ENCODE peak calls at places on chromosomes 6 and 20, in seven cellular contexts. H, G, B, L, P, T and I are unnamed samples.

GRCh38 chr20:38007526-38007925 is 25.7 kb downstream of the TTI1 start:
- DNase-seq in H (no peak), G (no peak), B (no peak), L (no peak), P (no peak), T (no peak), I (peak)

GRCh38 chr6:46011241-46012085 is 4.2 kb downstream of the CLIC5 start:
- DNase-seq in H (peak), G (no peak), B (no peak), L (peak), P (no peak), T (no peak), I (no peak)

GRCh38 chr6:167094820-167095637 is 27.9 kb upstream of the CCR6 start:
- DNase-seq in H (no peak), G (no peak), B (no peak), L (no peak), P (no peak), T (no peak), I (no peak)

GRCh38 chr6:75084872-75085381 is 120.9 kb downstream of the COL12A1 start:
- DNase-seq in H (no peak), G (peak), B (peak), L (no peak), P (peak), T (no peak), I (peak)

GRCh38 chr6:1481326-1481725 is 92.0 kb downstream of the FOXF2 start:
- DNase-seq in H (no peak), G (no peak), B (no peak), L (no peak), P (no peak), T (peak), I (no peak)

GRCh38 chr6:56860466-56860865 is 94.4 kb upstream of the BEND6 start:
- DNase-seq in H (no peak), G (no peak), B (peak), L (no peak), P (no peak), T (no peak), I (no peak)

GRCh38 chr6:157106487-157106886 is 216.8 kb downstream of the TMEM242 start:
- DNase-seq in H (no peak), G (no peak), B (no peak), L (no peak), P (no peak), T (peak), I (no peak)

GRCh38 chr6:54892831-54893230 is 46.3 kb downstream of the FAM83B start:
- DNase-seq in H (no peak), G (no peak), B (no peak), L (no peak), P (no peak), T (peak), I (no peak)

GRCh38 chr6:163775313-163775712 is 360.8 kb downstream of the QKI start:
- DNase-seq in H (no peak), G (no peak), B (no peak), L (no peak), P (no peak), T (no peak), I (no peak)

GRCh38 chr20:42018979-42019378 is 400.8 kb upstream of the CHD6 start:
- DNase-seq in H (no peak), G (no peak), B (no peak), L (no peak), P (no peak), T (no peak), I (no peak)

GRCh38 chr6:12791371-12791770 is 74.8 kb downstream of the PHACTR1 start:
- DNase-seq in H (no peak), G (no peak), B (no peak), L (no peak), P (no peak), T (no peak), I (no peak)

GRCh38 chr6:170021579-170021978 is 269.3 kb downstream of the DLL1 start:
- DNase-seq in H (no peak), G (no peak), B (no peak), L (no peak), P (no peak), T (no peak), I (no peak)

GRCh38 chr20:33444797-33445560 is 1.4 kb upstream of the SNTA1 start:
- DNase-seq in H (peak), G (peak), B (peak), L (peak), P (no peak), T (no peak), I (no peak)

GRCh38 chr6:55713411-55713810 is 134.4 kb upstream of the HMGCLL1 start:
- DNase-seq in H (no peak), G (no peak), B (peak), L (no peak), P (no peak), T (no peak), I (no peak)

GRCh38 chr6:131651782-131652181 is 14.7 kb downstream of the ENPP3 start:
- DNase-seq in H (no peak), G (no peak), B (peak), L (no peak), P (no peak), T (no peak), I (no peak)

GRCh38 chr6:79373246-79373645 is 138.8 kb upstream of the HMGN3 start:
- DNase-seq in H (no peak), G (no peak), B (peak), L (no peak), P (peak), T (no peak), I (no peak)

GRCh38 chr20:7029005-7029404 is 261.5 kb downstream of the BMP2 start:
- DNase-seq in H (no peak), G (peak), B (no peak), L (no peak), P (no peak), T (no peak), I (no peak)

GRCh38 chr6:113903666-113904330 is 46.7 kb downstream of the MARCKS start:
- DNase-seq in H (no peak), G (no peak), B (peak), L (no peak), P (no peak), T (no peak), I (no peak)

GRCh38 chr6:24802271-24803059 is 3.7 kb upstream of the ARMH2 start:
- DNase-seq in H (no peak), G (no peak), B (no peak), L (no peak), P (no peak), T (no peak), I (no peak)

GRCh38 chr6:38679668-38680067 is 23.3 kb downstream of the GLO1 start:
- DNase-seq in H (no peak), G (no peak), B (no peak), L (no peak), P (no peak), T (no peak), I (no peak)

GRCh38 chr20:63547484-63548480 is at the start of gene SRMS:
- DNase-seq in H (no peak), G (no peak), B (no peak), L (no peak), P (no peak), T (no peak), I (no peak)

GRCh38 chr6:31007694-31008093 is 2.6 kb upstream of the MUC22 start:
- DNase-seq in H (no peak), G (no peak), B (no peak), L (no peak), P (no peak), T (peak), I (no peak)

GRCh38 chr20:2801459-2801728 is 967 bp upstream of the CPXM1 start:
- DNase-seq in H (no peak), G (no peak), B (no peak), L (no peak), P (no peak), T (no peak), I (no peak)

GRCh38 chr6:143843689-143844405 is 709 bp downstream of the LTV1 start:
- DNase-seq in H (no peak), G (no peak), B (no peak), L (no peak), P (no peak), T (peak), I (no peak)

GRCh38 chr6:141580988-141581387 is 551.7 kb upstream of the GJE1 start:
- DNase-seq in H (no peak), G (no peak), B (no peak), L (no peak), P (no peak), T (no peak), I (no peak)

GRCh38 chr6:111844921-111845320 is 28.3 kb downstream of the FYN start:
- DNase-seq in H (no peak), G (no peak), B (no peak), L (no peak), P (no peak), T (no peak), I (no peak)

GRCh38 chr20:33163856-33164762 is 3.9 kb upstream of the BPIFA2 start:
- DNase-seq in H (no peak), G (no peak), B (no peak), L (no peak), P (no peak), T (no peak), I (no peak)

GRCh38 chr6:149392535-149392934 is 7.5 kb upstream of the SUMO4 start:
- DNase-seq in H (no peak), G (no peak), B (no peak), L (no peak), P (no peak), T (no peak), I (no peak)

GRCh38 chr20:62350098-62350628 is 16.9 kb downstream of the LAMA5 start:
- DNase-seq in H (no peak), G (no peak), B (peak), L (no peak), P (peak), T (peak), I (peak)

GRCh38 chr6:30171677-30172471 is 8.5 kb downstream of the TRIM15 start:
- DNase-seq in H (no peak), G (no peak), B (peak), L (no peak), P (no peak), T (no peak), I (peak)

GRCh38 chr20:47574616-47575401 is 73.1 kb downstream of the NCOA3 start:
- DNase-seq in H (no peak), G (no peak), B (peak), L (no peak), P (no peak), T (peak), I (no peak)

GRCh38 chr6:121592955-121593665 is 157.7 kb downstream of the GJA1 start:
- DNase-seq in H (no peak), G (peak), B (peak), L (no peak), P (no peak), T (no peak), I (no peak)